ENCODE peak calls at places on chromosomes 6 and 20, in eight cellular contexts. One of them, this sample, is unnamed.

GRCh38 chr20:1934578-1935573 is 39.7 kb downstream of the SIRPA start:
- DNase-seq in K562: no peak
- DNase-seq in GM23338: no peak
- DNase-seq in breast epithelium: no peak
- DNase-seq in SK-N-MC: no peak
- DNase-seq in transverse colon: no peak
- DNase-seq in HCT116: no peak
- DNase-seq in vagina: peak
- DNase-seq in this sample: no peak

GRCh38 chr20:62352402-62353288 is 14.5 kb downstream of the LAMA5 start:
- DNase-seq in K562: no peak
- DNase-seq in GM23338: no peak
- DNase-seq in breast epithelium: peak
- DNase-seq in SK-N-MC: no peak
- DNase-seq in transverse colon: no peak
- DNase-seq in HCT116: no peak
- DNase-seq in vagina: no peak
- DNase-seq in this sample: peak

GRCh38 chr20:61556116-61556515 is 304.1 kb downstream of the CDH4 start:
- DNase-seq in K562: no peak
- DNase-seq in GM23338: no peak
- DNase-seq in breast epithelium: no peak
- DNase-seq in SK-N-MC: no peak
- DNase-seq in transverse colon: no peak
- DNase-seq in HCT116: no peak
- DNase-seq in vagina: no peak
- DNase-seq in this sample: no peak

GRCh38 chr6:154197176-154197850 is 158.3 kb downstream of the OPRM1 start:
- DNase-seq in K562: no peak
- DNase-seq in GM23338: no peak
- DNase-seq in breast epithelium: no peak
- DNase-seq in SK-N-MC: peak
- DNase-seq in transverse colon: no peak
- DNase-seq in HCT116: no peak
- DNase-seq in vagina: no peak
- DNase-seq in this sample: no peak

GRCh38 chr6:148814082-148814790 is 67.4 kb downstream of the UST start:
- DNase-seq in K562: no peak
- DNase-seq in GM23338: no peak
- DNase-seq in breast epithelium: no peak
- DNase-seq in SK-N-MC: no peak
- DNase-seq in transverse colon: no peak
- DNase-seq in HCT116: no peak
- DNase-seq in vagina: no peak
- DNase-seq in this sample: no peak

GRCh38 chr6:148760568-148761531 is 14.0 kb downstream of the UST start:
- DNase-seq in K562: no peak
- DNase-seq in GM23338: peak
- DNase-seq in breast epithelium: no peak
- DNase-seq in SK-N-MC: peak
- DNase-seq in transverse colon: peak
- DNase-seq in HCT116: no peak
- DNase-seq in vagina: no peak
- DNase-seq in this sample: peak

GRCh38 chr6:88165877-88166492 is at the start of gene CNR1:
- DNase-seq in K562: peak
- DNase-seq in GM23338: peak
- DNase-seq in breast epithelium: no peak
- DNase-seq in SK-N-MC: no peak
- DNase-seq in transverse colon: peak
- DNase-seq in HCT116: no peak
- DNase-seq in vagina: no peak
- DNase-seq in this sample: peak

GRCh38 chr6:7881765-7882500 is 28.7 kb downstream of the TXNDC5 start:
- DNase-seq in K562: no peak
- DNase-seq in GM23338: no peak
- DNase-seq in breast epithelium: no peak
- DNase-seq in SK-N-MC: no peak
- DNase-seq in transverse colon: no peak
- DNase-seq in HCT116: no peak
- DNase-seq in vagina: no peak
- DNase-seq in this sample: no peak

GRCh38 chr20:34862724-34863123 is 9.9 kb downstream of the GGT7 start:
- DNase-seq in K562: peak
- DNase-seq in GM23338: no peak
- DNase-seq in breast epithelium: no peak
- DNase-seq in SK-N-MC: no peak
- DNase-seq in transverse colon: no peak
- DNase-seq in HCT116: no peak
- DNase-seq in vagina: no peak
- DNase-seq in this sample: no peak

GRCh38 chr6:11851405-11851804 is 72.8 kb upstream of the ADTRP start:
- DNase-seq in K562: no peak
- DNase-seq in GM23338: no peak
- DNase-seq in breast epithelium: no peak
- DNase-seq in SK-N-MC: no peak
- DNase-seq in transverse colon: no peak
- DNase-seq in HCT116: no peak
- DNase-seq in vagina: no peak
- DNase-seq in this sample: no peak

GRCh38 chr6:90415178-90415577 is 118.5 kb upstream of the BACH2 start:
- DNase-seq in K562: no peak
- DNase-seq in GM23338: no peak
- DNase-seq in breast epithelium: no peak
- DNase-seq in SK-N-MC: no peak
- DNase-seq in transverse colon: no peak
- DNase-seq in HCT116: no peak
- DNase-seq in vagina: no peak
- DNase-seq in this sample: no peak

GRCh38 chr6:69861986-69862385 is 4.4 kb upstream of the COL19A1 start:
- DNase-seq in K562: no peak
- DNase-seq in GM23338: peak
- DNase-seq in breast epithelium: no peak
- DNase-seq in SK-N-MC: no peak
- DNase-seq in transverse colon: no peak
- DNase-seq in HCT116: no peak
- DNase-seq in vagina: no peak
- DNase-seq in this sample: no peak

GRCh38 chr6:143279385-143279784 is 171.1 kb downstream of the ADAT2 start:
- DNase-seq in K562: peak
- DNase-seq in GM23338: peak
- DNase-seq in breast epithelium: no peak
- DNase-seq in SK-N-MC: no peak
- DNase-seq in transverse colon: peak
- DNase-seq in HCT116: peak
- DNase-seq in vagina: no peak
- DNase-seq in this sample: no peak

DNA sequence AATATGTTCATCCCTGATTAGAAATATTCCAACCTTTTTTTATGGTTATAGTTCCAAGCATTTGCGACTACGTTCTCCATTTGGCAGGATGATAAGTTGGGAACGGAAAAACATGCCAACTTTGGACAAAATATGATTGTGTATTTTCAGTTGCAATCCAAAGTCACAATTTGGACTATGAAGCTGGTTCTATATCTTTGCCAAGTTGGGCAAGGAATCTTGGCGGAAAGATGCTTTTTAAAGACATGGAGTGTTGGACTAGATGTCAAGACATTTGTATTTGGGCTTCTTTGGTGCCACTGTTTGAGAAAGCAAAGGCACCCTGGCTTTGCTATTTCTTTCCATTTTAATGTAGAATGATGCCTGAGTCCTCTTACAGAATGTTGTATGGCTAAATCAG is 33.3 kb upstream of the JAG1 start:
- DNase-seq in K562: no peak
- DNase-seq in GM23338: no peak
- DNase-seq in breast epithelium: no peak
- DNase-seq in SK-N-MC: no peak
- DNase-seq in transverse colon: no peak
- DNase-seq in HCT116: no peak
- DNase-seq in vagina: no peak
- DNase-seq in this sample: no peak
- TF ChIP-seq POLR2AphosphoS5 in K562: no peak
- TF ChIP-seq POLR2AphosphoS5 in GM23338: no peak
- TF ChIP-seq POLR2AphosphoS5 in breast epithelium: no peak
- TF ChIP-seq POLR2AphosphoS5 in SK-N-MC: no peak
- TF ChIP-seq POLR2AphosphoS5 in transverse colon: no peak
- TF ChIP-seq POLR2AphosphoS5 in HCT116: no peak
- TF ChIP-seq POLR2AphosphoS5 in vagina: no peak
- TF ChIP-seq POLR2AphosphoS5 in this sample: no peak

GRCh38 chr6:109172096-109172495 is 76.8 kb downstream of the CEP57L1 start:
- DNase-seq in K562: no peak
- DNase-seq in GM23338: no peak
- DNase-seq in breast epithelium: no peak
- DNase-seq in SK-N-MC: no peak
- DNase-seq in transverse colon: no peak
- DNase-seq in HCT116: no peak
- DNase-seq in vagina: no peak
- DNase-seq in this sample: no peak
- H3K27ac ChIP-seq in K562: no peak
- H3K27ac ChIP-seq in GM23338: no peak
- H3K27ac ChIP-seq in breast epithelium: no peak
- H3K27ac ChIP-seq in SK-N-MC: no peak
- H3K27ac ChIP-seq in transverse colon: no peak
- H3K27ac ChIP-seq in HCT116: no peak
- H3K27ac ChIP-seq in vagina: no peak
- H3K27ac ChIP-seq in this sample: no peak

GRCh38 chr6:21935561-21936028 is 342.0 kb downstream of the SOX4 start:
- DNase-seq in K562: peak
- DNase-seq in GM23338: peak
- DNase-seq in breast epithelium: no peak
- DNase-seq in SK-N-MC: no peak
- DNase-seq in transverse colon: peak
- DNase-seq in HCT116: peak
- DNase-seq in vagina: no peak
- DNase-seq in this sample: no peak
- TF ChIP-seq POLR2AphosphoS5 in K562: no peak
- TF ChIP-seq POLR2AphosphoS5 in GM23338: no peak
- TF ChIP-seq POLR2AphosphoS5 in breast epithelium: no peak
- TF ChIP-seq POLR2AphosphoS5 in SK-N-MC: no peak
- TF ChIP-seq POLR2AphosphoS5 in transverse colon: no peak
- TF ChIP-seq POLR2AphosphoS5 in HCT116: no peak
- TF ChIP-seq POLR2AphosphoS5 in vagina: no peak
- TF ChIP-seq POLR2AphosphoS5 in this sample: no peak

DNA sequence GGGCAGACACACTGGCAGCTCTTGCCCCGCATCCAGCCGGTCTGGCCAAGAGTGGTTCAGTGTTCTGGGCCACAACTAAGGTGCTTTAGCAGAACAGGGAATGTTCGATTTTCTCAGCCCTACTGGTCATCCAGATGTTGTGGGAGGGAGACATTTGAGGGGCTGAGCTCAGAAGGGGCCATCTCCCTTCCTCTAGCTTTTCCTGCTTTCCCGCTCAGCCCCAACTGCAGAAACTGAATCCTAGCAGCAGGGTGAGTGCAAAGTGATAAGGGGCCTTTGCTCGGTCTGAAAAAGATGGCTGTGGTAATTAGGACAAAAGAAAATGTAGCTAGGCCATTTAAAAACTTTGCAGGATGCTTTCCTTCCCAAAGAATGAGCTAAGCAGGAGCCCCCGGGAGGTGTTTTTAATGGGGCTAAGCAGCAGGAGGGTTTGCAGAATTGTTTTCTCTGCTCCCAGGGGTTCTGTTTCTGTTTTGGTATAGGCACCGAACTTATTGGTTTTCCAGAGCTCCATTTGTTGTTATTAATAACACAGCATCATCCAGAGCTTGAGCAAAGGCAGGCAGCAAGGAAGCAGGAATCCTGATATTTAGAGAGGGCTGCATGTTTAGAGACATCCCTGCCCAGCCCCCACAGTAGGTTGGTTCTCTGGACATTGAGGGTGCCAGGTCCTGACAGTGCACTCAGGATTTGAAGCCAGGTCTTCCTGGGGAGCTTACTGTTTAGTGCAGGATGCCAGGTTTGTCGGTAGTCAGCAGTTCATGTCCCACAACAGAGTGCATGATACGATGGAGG is 210.9 kb downstream of the SLC24A3 start:
- DNase-seq in K562: no peak
- DNase-seq in GM23338: peak
- DNase-seq in breast epithelium: no peak
- DNase-seq in SK-N-MC: no peak
- DNase-seq in transverse colon: no peak
- DNase-seq in HCT116: no peak
- DNase-seq in vagina: no peak
- DNase-seq in this sample: no peak
- H3K27ac ChIP-seq in K562: no peak
- H3K27ac ChIP-seq in GM23338: peak
- H3K27ac ChIP-seq in breast epithelium: no peak
- H3K27ac ChIP-seq in SK-N-MC: no peak
- H3K27ac ChIP-seq in transverse colon: no peak
- H3K27ac ChIP-seq in HCT116: no peak
- H3K27ac ChIP-seq in vagina: no peak
- H3K27ac ChIP-seq in this sample: no peak

DNA sequence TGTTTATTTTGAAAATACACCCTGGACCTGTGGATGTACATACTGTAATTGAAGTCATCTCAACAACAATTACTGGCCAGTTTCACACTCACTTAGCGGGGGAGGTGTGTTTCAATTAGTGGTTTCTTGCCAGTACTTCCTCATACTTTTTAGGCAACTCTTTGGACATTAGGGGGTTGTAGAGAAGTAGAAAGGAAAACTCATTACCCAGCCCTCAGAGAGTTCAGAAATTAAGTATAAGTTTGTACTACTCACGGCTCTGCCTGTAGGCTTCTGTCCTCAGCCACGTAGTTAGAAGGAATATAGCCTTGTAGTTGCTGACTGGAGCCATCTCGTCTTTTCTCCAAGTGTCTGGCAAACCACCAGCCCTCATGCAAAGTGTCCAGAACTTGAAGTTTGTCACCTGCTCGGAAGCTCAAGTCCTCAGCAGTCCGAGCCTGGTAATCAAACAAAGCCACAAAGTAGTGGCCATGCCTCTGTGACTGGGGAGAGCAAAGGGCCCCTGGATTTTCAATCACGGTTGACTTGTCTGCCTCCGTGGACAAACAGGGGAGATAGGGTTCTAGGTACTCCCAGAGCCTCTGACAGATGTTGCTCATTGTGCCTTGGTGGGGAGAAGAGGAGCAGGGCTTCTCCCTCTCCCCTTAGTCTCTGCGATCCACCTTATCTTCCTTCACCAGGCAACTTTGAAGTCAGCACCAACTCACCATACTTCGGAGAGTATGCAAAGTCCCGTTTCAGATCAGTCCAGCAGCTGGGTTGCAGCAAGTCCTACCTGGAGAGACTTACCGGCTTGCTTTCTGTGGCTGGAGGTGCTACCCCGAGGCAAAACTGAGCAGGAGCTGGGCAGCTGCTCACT is 749 bp downstream of the FRK start:
- DNase-seq in K562: no peak
- DNase-seq in GM23338: no peak
- DNase-seq in breast epithelium: no peak
- DNase-seq in SK-N-MC: no peak
- DNase-seq in transverse colon: peak
- DNase-seq in HCT116: no peak
- DNase-seq in vagina: no peak
- DNase-seq in this sample: peak
- TF ChIP-seq POLR2AphosphoS5 in K562: no peak
- TF ChIP-seq POLR2AphosphoS5 in GM23338: no peak
- TF ChIP-seq POLR2AphosphoS5 in breast epithelium: no peak
- TF ChIP-seq POLR2AphosphoS5 in SK-N-MC: no peak
- TF ChIP-seq POLR2AphosphoS5 in transverse colon: peak
- TF ChIP-seq POLR2AphosphoS5 in HCT116: peak
- TF ChIP-seq POLR2AphosphoS5 in vagina: no peak
- TF ChIP-seq POLR2AphosphoS5 in this sample: peak

This sample was measured in prostate gland.